ENCODE peak calls at places on chromosome 19, in five cellular contexts. O, N, W, B and Q are unnamed samples.

GRCh38 chr19:35155441-35155840 is 906 bp downstream of the FXYD5 start:
- DNase-seq in O (no peak), N (no peak), B (no peak), W (no peak), Q (no peak)

GRCh38 chr19:49106648-49107135 is 7.5 kb upstream of the LIN7B start:
- DNase-seq in O (no peak), B (peak; percentile 58), W (peak; percentile 56), N (peak; percentile 57), Q (no peak)

GRCh38 chr19:48403606-48404005 is 10.1 kb downstream of the GRIN2D start:
- DNase-seq in N (peak; percentile 49), O (no peak), B (peak; percentile 58), W (peak; percentile 36), Q (no peak)

GRCh38 chr19:48698046-48698445 is 2.3 kb downstream of the FUT2 start:
- DNase-seq in O (no peak), W (no peak), N (peak; percentile 61), B (no peak), Q (no peak)

GRCh38 chr19:19591133-19591825 is 27.2 kb downstream of the PBX4 start:
- DNase-seq in O (peak; percentile 89), B (no peak), N (peak; percentile 95), W (peak; percentile 58), Q (peak; percentile 76)

GRCh38 chr19:12997225-12997966 is 2.1 kb downstream of the NFIX start:
- DNase-seq in N (no peak), W (no peak), B (no peak), O (no peak), Q (no peak)

GRCh38 chr19:42386974-42387707 is 3.0 kb downstream of the CNFN start:
- DNase-seq in N (peak; percentile 80), O (peak; percentile 3), B (peak; percentile 65), W (peak; percentile 53), Q (no peak)

GRCh38 chr19:56720281-56720680 is 48.7 kb upstream of the ZNF835 start:
- DNase-seq in O (no peak), N (no peak), B (peak; percentile 30), W (no peak), Q (no peak)

GRCh38 chr19:24078688-24079087 is 8.3 kb upstream of the ZNF254 start:
- DNase-seq in B (no peak), W (peak; percentile 27), N (no peak), O (no peak), Q (no peak)

GRCh38 chr19:38759590-38760003 is 13.7 kb downstream of the LGALS7 start:
- DNase-seq in O (no peak), B (no peak), W (peak; percentile 70), N (no peak), Q (peak; percentile 72)

GRCh38 chr19:47615714-47616113 is 6.8 kb downstream of the BICRA start:
- DNase-seq in W (no peak), B (no peak), O (no peak), N (no peak), Q (no peak)

GRCh38 chr19:46107371-46107770 is 17.1 kb downstream of the IGFL3 start:
- DNase-seq in N (no peak), B (no peak), W (no peak), O (no peak), Q (no peak)

GRCh38 chr19:52535831-52536800 is 8.6 kb downstream of the ZNF808 start:
- DNase-seq in B (peak; percentile 94), N (no peak), O (peak; percentile 20), W (peak; percentile 95), Q (no peak)

GRCh38 chr19:13329766-13330165 is 176.5 kb downstream of the CACNA1A start:
- DNase-seq in O (no peak), N (peak; percentile 55), B (no peak), W (no peak), Q (no peak)

GRCh38 chr19:47044946-47045866 is 3.2 kb downstream of the TMEM160 start:
- DNase-seq in B (no peak), W (no peak), O (no peak), N (no peak), Q (no peak)

GRCh38 chr19:31559494-31559893 is 210.3 kb upstream of the TSHZ3 start:
- DNase-seq in B (no peak), O (no peak), W (no peak), N (no peak), Q (no peak)

GRCh38 chr19:19618384-19619051 is at the start of gene PBX4:
- DNase-seq in W (peak; percentile 98), O (peak; percentile 68), B (peak; percentile 91), N (peak; percentile 94), Q (no peak)

GRCh38 chr19:14347999-14348889 is 33.0 kb upstream of the ADGRE5 start:
- DNase-seq in N (peak; percentile 75), B (peak; percentile 75), W (peak; percentile 53), O (no peak), Q (no peak)

GRCh38 chr19:19460761-19461265 is 54.5 kb downstream of the TSSK6 start:
- DNase-seq in N (no peak), O (no peak), W (peak; percentile 37), B (peak; percentile 73), Q (no peak)

GRCh38 chr19:34960103-34960805 is 3.8 kb downstream of the ZNF792 start:
- DNase-seq in O (no peak), W (no peak), N (peak; percentile 78), B (no peak), Q (no peak)

GRCh38 chr19:28694812-28695211 is 518.1 kb downstream of the UQCRFS1 start:
- DNase-seq in N (no peak), O (no peak), W (no peak), B (no peak), Q (no peak)

GRCh38 chr19:45470147-45471081 is 2.6 kb downstream of the FOSB start:
- DNase-seq in O (peak; percentile 41), B (no peak), W (peak; percentile 21), N (peak; percentile 84), Q (no peak)

GRCh38 chr19:55099557-55100506 is 17.6 kb downstream of the PPP1R12C start:
- DNase-seq in O (no peak), B (peak; percentile 66), N (peak; percentile 48), W (no peak), Q (no peak)

GRCh38 chr19:35048911-35049411 is 7.4 kb downstream of the HPN start:
- DNase-seq in B (peak; percentile 81), W (peak; percentile 58), O (no peak), N (no peak), Q (no peak)

GRCh38 chr19:44050740-44051653 is 839 bp upstream of the ZNF223 start:
- DNase-seq in O (no peak), N (no peak), B (no peak), W (peak; percentile 33), Q (no peak)

GRCh38 chr19:48333467-48334384 is 8.4 kb downstream of the EMP3 start:
- DNase-seq in O (peak; percentile 82), N (peak; percentile 91), B (peak; percentile 93), W (peak; percentile 96), Q (no peak)

GRCh38 chr19:44714597-44715169 is 15.7 kb downstream of the CEACAM16 start:
- DNase-seq in W (no peak), O (no peak), N (no peak), B (no peak), Q (no peak)

GRCh38 chr19:30653646-30654386 is 281.6 kb downstream of the ZNF536 start:
- DNase-seq in N (no peak), O (no peak), W (peak; percentile 16), B (no peak), Q (no peak)

GRCh38 chr19:30381366-30381765 is 9.2 kb downstream of the ZNF536 start:
- DNase-seq in N (no peak), B (no peak), O (no peak), W (no peak), Q (no peak)

GRCh38 chr19:1001538-1002166 is 1.4 kb downstream of the GRIN3B start:
- DNase-seq in O (no peak), N (peak; percentile 41), B (no peak), W (peak; percentile 41), Q (no peak)

GRCh38 chr19:998064-998463 is 2.2 kb upstream of the GRIN3B start:
- DNase-seq in B (no peak), N (no peak), O (no peak), W (no peak), Q (no peak)

GRCh38 chr19:999379-999719 is 870 bp upstream of the GRIN3B start:
- DNase-seq in N (no peak), O (no peak), W (no peak), B (no peak), Q (no peak)

GRCh38 chr19:1000591-1001537 is 645 bp downstream of the GRIN3B start:
- DNase-seq in O (no peak), B (no peak), N (no peak), W (no peak), Q (no peak)

GRCh38 chr19:1000095-1000494 is at the start of gene GRIN3B:
- DNase-seq in O (no peak), W (peak; percentile 46), N (peak; percentile 75), B (no peak), Q (no peak)
- TF ChIP-seq CTCF in O (peak; percentile 49), W (peak; percentile 43), N (peak; percentile 45), B (peak; percentile 55), Q (peak; percentile 45)

GRCh38 chr19:15418588-15419412 is at the start of gene AKAP8L:
- DNase-seq in B (peak; percentile 99), W (peak; percentile 99), O (peak; percentile 100), N (peak; percentile 99), Q (peak; percentile 97)
- TF ChIP-seq CTCF in B (peak; percentile 69), W (peak; percentile 47), O (peak; percentile 48), N (peak; percentile 64), Q (peak; percentile 70)

DNA sequence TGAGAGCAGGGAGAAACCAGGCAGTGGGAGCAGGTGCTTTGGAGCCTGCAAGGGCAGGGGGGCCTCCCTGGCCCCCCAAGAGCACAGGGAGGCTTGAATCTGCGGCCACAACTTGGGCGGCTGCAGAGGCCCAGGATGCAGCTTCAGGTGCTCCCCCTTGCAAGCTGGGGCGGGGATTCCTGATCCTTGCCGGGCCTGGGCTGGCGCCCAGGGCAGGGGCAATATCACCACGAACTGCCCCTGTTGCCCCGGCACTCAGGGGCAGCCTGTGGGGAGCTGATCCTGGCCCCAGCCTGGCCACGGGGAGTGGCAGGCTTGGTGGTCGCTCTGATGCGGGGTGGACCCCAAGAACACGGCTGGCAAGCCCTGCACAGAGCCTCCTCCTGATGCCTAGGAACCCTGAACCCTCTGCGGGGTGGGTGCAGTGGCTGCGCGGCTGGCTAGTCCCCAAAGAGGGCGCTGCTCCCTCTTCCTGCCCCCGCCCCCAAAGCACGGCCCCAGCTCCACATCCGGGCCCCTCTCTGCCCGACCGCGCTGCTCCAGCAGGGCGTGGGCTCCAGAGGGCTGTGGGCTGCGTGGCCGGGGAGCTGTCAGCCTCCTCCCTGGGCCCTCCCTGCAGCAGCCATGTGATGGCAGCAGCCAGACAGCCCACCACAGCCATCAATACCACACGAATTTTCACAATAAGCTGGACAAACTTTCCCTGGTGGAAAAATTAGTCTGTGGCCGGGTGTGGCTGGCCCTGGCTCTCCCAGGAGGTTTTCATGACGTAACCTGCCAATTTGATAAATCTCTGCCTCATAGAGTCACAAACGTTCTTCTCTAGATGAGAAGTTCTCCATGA is 21.0 kb downstream of the TNFSF9 start:
- DNase-seq in B (no peak), O (no peak), W (peak; percentile 2), N (no peak), Q (no peak)
- TF ChIP-seq CTCF in B (no peak), O (no peak), W (no peak), N (no peak), Q (no peak)

DNA sequence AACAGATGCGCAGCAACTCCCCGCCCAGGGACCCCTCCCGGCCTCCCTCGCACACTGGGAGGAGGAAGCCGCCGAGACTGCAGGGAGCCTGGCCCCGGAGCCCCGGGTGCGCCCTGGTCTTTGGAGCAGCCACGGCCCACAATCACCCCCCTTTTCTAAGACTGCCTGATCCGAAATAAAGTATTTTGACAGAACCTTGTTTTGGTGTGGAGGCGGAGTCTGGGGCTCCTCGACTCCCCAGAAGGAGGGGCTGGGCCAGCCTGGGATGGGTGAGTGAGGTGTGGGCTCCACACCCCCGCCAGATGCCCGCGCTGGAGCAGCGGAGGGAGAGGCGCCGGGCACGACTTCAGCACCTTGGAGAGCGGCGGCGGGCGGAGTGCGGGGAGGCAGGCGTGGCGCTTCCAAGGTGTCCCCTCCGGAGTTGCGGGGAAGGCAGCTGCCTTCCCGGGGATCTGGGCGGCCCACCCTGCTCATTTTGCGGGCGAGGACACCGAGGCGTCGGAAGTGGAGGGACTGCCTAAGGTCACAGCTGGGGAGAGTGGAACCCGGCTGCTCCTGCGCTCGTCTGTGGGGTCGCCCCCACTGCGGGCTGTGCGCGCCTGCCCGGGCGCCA is 9.4 kb downstream of the SIRT6 start:
- DNase-seq in B (peak; percentile 59), O (no peak), W (peak; percentile 53), N (peak; percentile 24), Q (no peak)
- TF ChIP-seq CTCF in B (no peak), O (no peak), W (no peak), N (no peak), Q (no peak)